ENCODE peak calls at places on chromosomes 6 and 20, in six cellular contexts. One of them, this sample, is unnamed.

GRCh38 chr20:1083431-1084080 is 34.8 kb upstream of the PSMF1 start:
- DNase-seq in CD8-positive, alpha-beta memory T cell: no peak
- DNase-seq in GM03348: no peak
- DNase-seq in CD4-positive, alpha-beta T cell: no peak
- DNase-seq in activated T-cell treated with anti-CD3 and anti-CD28 coated beads, Interleukin-2, amount 50 U/mL, for 72 hours: no peak
- DNase-seq in Caki2: peak; percentile 23
- DNase-seq in this sample: no peak

GRCh38 chr6:116381000-116381399 is 10.3 kb downstream of the DSE start:
- DNase-seq in activated T-cell treated with anti-CD3 and anti-CD28 coated beads, Interleukin-2, amount 50 U/mL, for 72 hours: no peak
- DNase-seq in Caki2: no peak
- DNase-seq in CD4-positive, alpha-beta T cell: no peak
- DNase-seq in CD8-positive, alpha-beta memory T cell: no peak
- DNase-seq in GM03348: no peak
- DNase-seq in this sample: no peak

GRCh38 chr20:31494131-31494530 is 19.0 kb downstream of the REM1 start:
- DNase-seq in activated T-cell treated with anti-CD3 and anti-CD28 coated beads, Interleukin-2, amount 50 U/mL, for 72 hours: no peak
- DNase-seq in Caki2: no peak
- DNase-seq in CD4-positive, alpha-beta T cell: no peak
- DNase-seq in GM03348: peak; percentile 32
- DNase-seq in CD8-positive, alpha-beta memory T cell: no peak
- DNase-seq in this sample: peak; percentile 73

GRCh38 chr6:11766589-11767450 is 11.8 kb downstream of the ADTRP start:
- DNase-seq in CD4-positive, alpha-beta T cell: no peak
- DNase-seq in Caki2: peak; percentile 93
- DNase-seq in CD8-positive, alpha-beta memory T cell: no peak
- DNase-seq in GM03348: peak; percentile 84
- DNase-seq in activated T-cell treated with anti-CD3 and anti-CD28 coated beads, Interleukin-2, amount 50 U/mL, for 72 hours: no peak
- DNase-seq in this sample: peak; percentile 43

GRCh38 chr20:48405909-48406308 is 421.9 kb downstream of the PREX1 start:
- DNase-seq in CD4-positive, alpha-beta T cell: no peak
- DNase-seq in activated T-cell treated with anti-CD3 and anti-CD28 coated beads, Interleukin-2, amount 50 U/mL, for 72 hours: peak; percentile 21
- DNase-seq in CD8-positive, alpha-beta memory T cell: no peak
- DNase-seq in Caki2: no peak
- DNase-seq in GM03348: no peak
- DNase-seq in this sample: no peak

GRCh38 chr20:58213112-58213511 is 15.3 kb downstream of the ANKRD60 start:
- DNase-seq in Caki2: no peak
- DNase-seq in CD8-positive, alpha-beta memory T cell: no peak
- DNase-seq in activated T-cell treated with anti-CD3 and anti-CD28 coated beads, Interleukin-2, amount 50 U/mL, for 72 hours: no peak
- DNase-seq in GM03348: peak; percentile 63
- DNase-seq in CD4-positive, alpha-beta T cell: no peak
- DNase-seq in this sample: no peak

GRCh38 chr6:44065443-44066115 is 61.7 kb downstream of the MRPL14 start:
- DNase-seq in CD8-positive, alpha-beta memory T cell: no peak
- DNase-seq in GM03348: no peak
- DNase-seq in Caki2: no peak
- DNase-seq in activated T-cell treated with anti-CD3 and anti-CD28 coated beads, Interleukin-2, amount 50 U/mL, for 72 hours: no peak
- DNase-seq in CD4-positive, alpha-beta T cell: no peak
- DNase-seq in this sample: no peak

GRCh38 chr20:56911946-56912345 is 282.8 kb downstream of the TFAP2C start:
- DNase-seq in CD8-positive, alpha-beta memory T cell: no peak
- DNase-seq in GM03348: no peak
- DNase-seq in activated T-cell treated with anti-CD3 and anti-CD28 coated beads, Interleukin-2, amount 50 U/mL, for 72 hours: no peak
- DNase-seq in Caki2: no peak
- DNase-seq in CD4-positive, alpha-beta T cell: no peak
- DNase-seq in this sample: no peak

GRCh38 chr20:16978497-16978896 is 230.3 kb downstream of the OTOR start:
- DNase-seq in GM03348: no peak
- DNase-seq in activated T-cell treated with anti-CD3 and anti-CD28 coated beads, Interleukin-2, amount 50 U/mL, for 72 hours: no peak
- DNase-seq in Caki2: no peak
- DNase-seq in CD8-positive, alpha-beta memory T cell: no peak
- DNase-seq in CD4-positive, alpha-beta T cell: no peak
- DNase-seq in this sample: no peak

GRCh38 chr6:163263998-163264661 is 150.4 kb upstream of the QKI start:
- DNase-seq in CD4-positive, alpha-beta T cell: no peak
- DNase-seq in GM03348: no peak
- DNase-seq in CD8-positive, alpha-beta memory T cell: no peak
- DNase-seq in Caki2: no peak
- DNase-seq in activated T-cell treated with anti-CD3 and anti-CD28 coated beads, Interleukin-2, amount 50 U/mL, for 72 hours: no peak
- DNase-seq in this sample: no peak

GRCh38 chr20:36018208-36018988 is 50.0 kb downstream of the CNBD2 start:
- DNase-seq in GM03348: no peak
- DNase-seq in Caki2: peak; percentile 46
- DNase-seq in CD8-positive, alpha-beta memory T cell: no peak
- DNase-seq in activated T-cell treated with anti-CD3 and anti-CD28 coated beads, Interleukin-2, amount 50 U/mL, for 72 hours: no peak
- DNase-seq in CD4-positive, alpha-beta T cell: no peak
- DNase-seq in this sample: no peak

GRCh38 chr6:144411506-144412165 is 126.5 kb downstream of the UTRN start:
- DNase-seq in CD4-positive, alpha-beta T cell: no peak
- DNase-seq in GM03348: peak; percentile 13
- DNase-seq in CD8-positive, alpha-beta memory T cell: no peak
- DNase-seq in Caki2: peak; percentile 56
- DNase-seq in activated T-cell treated with anti-CD3 and anti-CD28 coated beads, Interleukin-2, amount 50 U/mL, for 72 hours: no peak
- DNase-seq in this sample: no peak

GRCh38 chr20:13105864-13106457 is 97.2 kb downstream of the SPTLC3 start:
- DNase-seq in CD8-positive, alpha-beta memory T cell: no peak
- DNase-seq in GM03348: peak; percentile 45
- DNase-seq in CD4-positive, alpha-beta T cell: no peak
- DNase-seq in Caki2: peak; percentile 36
- DNase-seq in activated T-cell treated with anti-CD3 and anti-CD28 coated beads, Interleukin-2, amount 50 U/mL, for 72 hours: no peak
- DNase-seq in this sample: peak; percentile 60

GRCh38 chr6:169048185-169048584 is 205.5 kb downstream of the THBS2 start:
- DNase-seq in CD8-positive, alpha-beta memory T cell: no peak
- DNase-seq in Caki2: no peak
- DNase-seq in CD4-positive, alpha-beta T cell: no peak
- DNase-seq in GM03348: no peak
- DNase-seq in activated T-cell treated with anti-CD3 and anti-CD28 coated beads, Interleukin-2, amount 50 U/mL, for 72 hours: no peak
- DNase-seq in this sample: no peak

GRCh38 chr6:119370063-119370462 is 20.5 kb upstream of the MAN1A1 start:
- DNase-seq in GM03348: no peak
- DNase-seq in activated T-cell treated with anti-CD3 and anti-CD28 coated beads, Interleukin-2, amount 50 U/mL, for 72 hours: no peak
- DNase-seq in CD8-positive, alpha-beta memory T cell: no peak
- DNase-seq in CD4-positive, alpha-beta T cell: no peak
- DNase-seq in Caki2: no peak
- DNase-seq in this sample: no peak

GRCh38 chr20:7123457-7123856 is 356.0 kb downstream of the BMP2 start:
- DNase-seq in GM03348: no peak
- DNase-seq in Caki2: no peak
- DNase-seq in CD8-positive, alpha-beta memory T cell: no peak
- DNase-seq in CD4-positive, alpha-beta T cell: no peak
- DNase-seq in activated T-cell treated with anti-CD3 and anti-CD28 coated beads, Interleukin-2, amount 50 U/mL, for 72 hours: no peak
- DNase-seq in this sample: no peak

GRCh38 chr20:60087563-60088105 is 129.4 kb downstream of the CDH26 start:
- DNase-seq in Caki2: no peak
- DNase-seq in activated T-cell treated with anti-CD3 and anti-CD28 coated beads, Interleukin-2, amount 50 U/mL, for 72 hours: no peak
- DNase-seq in CD8-positive, alpha-beta memory T cell: no peak
- DNase-seq in CD4-positive, alpha-beta T cell: no peak
- DNase-seq in GM03348: no peak
- DNase-seq in this sample: no peak

GRCh38 chr20:37575884-37576283 is 48.2 kb upstream of the BLCAP start:
- DNase-seq in CD4-positive, alpha-beta T cell: no peak
- DNase-seq in activated T-cell treated with anti-CD3 and anti-CD28 coated beads, Interleukin-2, amount 50 U/mL, for 72 hours: no peak
- DNase-seq in CD8-positive, alpha-beta memory T cell: no peak
- DNase-seq in GM03348: no peak
- DNase-seq in Caki2: no peak
- DNase-seq in this sample: no peak

GRCh38 chr6:22240025-22240424 is 56.8 kb downstream of the PRL start:
- DNase-seq in GM03348: no peak
- DNase-seq in CD4-positive, alpha-beta T cell: no peak
- DNase-seq in Caki2: no peak
- DNase-seq in activated T-cell treated with anti-CD3 and anti-CD28 coated beads, Interleukin-2, amount 50 U/mL, for 72 hours: no peak
- DNase-seq in CD8-positive, alpha-beta memory T cell: no peak
- DNase-seq in this sample: no peak

This sample was measured in SW480.